ENCODE peak calls at places on chromosomes 16 and 17, in five cellular contexts. X is activated CD4-positive, alpha-beta T cell treated with anti-CD3 and anti-CD28 coated beads, Interleukin-2, amount 50 U/mL, for 24 hours; O is Karpas-422; J is tibial nerve; K is T-helper 17 cell. R is an unnamed sample.

GRCh38 chr16:29862383-29862883 is 593 bp downstream of the CDIPT start:
- DNase-seq in K (no peak), O (peak), J (no peak), X (no peak), R (no peak)

GRCh38 chr17:2792541-2793169 is 3.6 kb upstream of the RAP1GAP2 start:
- DNase-seq in J (no peak), K (peak), O (no peak), X (no peak), R (no peak)

GRCh38 chr17:17849863-17850373 is 13.1 kb upstream of the SREBF1 start:
- DNase-seq in O (peak), X (no peak), K (peak), J (peak), R (no peak)

GRCh38 chr16:50497592-50497991 is 50.6 kb upstream of the NKD1 start:
- DNase-seq in J (no peak), O (no peak), X (no peak), K (no peak), R (no peak)

GRCh38 chr16:8959921-8960787 is 3.6 kb downstream of the USP7 start:
- DNase-seq in X (no peak), J (no peak), O (no peak), K (no peak), R (no peak)

GRCh38 chr16:55136356-55136755 is 187.6 kb upstream of the IRX6 start:
- DNase-seq in J (no peak), O (no peak), K (no peak), X (no peak), R (no peak)

GRCh38 chr17:67891481-67892119 is 66.3 kb downstream of the BPTF start:
- DNase-seq in X (no peak), J (no peak), O (no peak), K (no peak), R (no peak)

GRCh38 chr16:4412159-4412558 is 4.2 kb downstream of the CORO7 start:
- DNase-seq in X (no peak), O (no peak), J (no peak), K (no peak), R (no peak)

GRCh38 chr16:27690604-27691003 is 140.7 kb downstream of the KATNIP start:
- DNase-seq in O (peak), K (no peak), J (no peak), X (no peak), R (no peak)

GRCh38 chr16:22813223-22813945 is 578 bp upstream of the HS3ST2 start:
- DNase-seq in X (no peak), O (no peak), K (no peak), J (no peak), R (peak)

GRCh38 chr17:65442250-65442649 is 119.2 kb downstream of the AXIN2 start:
- DNase-seq in O (no peak), J (no peak), K (no peak), X (no peak), R (no peak)

GRCh38 chr16:56305956-56306565 is 114.8 kb downstream of the GNAO1 start:
- DNase-seq in J (no peak), O (no peak), X (no peak), K (no peak), R (no peak)

GRCh38 chr17:72591500-72592241 is 470.9 kb downstream of the SOX9 start:
- DNase-seq in K (no peak), J (no peak), O (no peak), X (no peak), R (no peak)

GRCh38 chr16:87490091-87490798 is 2.6 kb downstream of the ZCCHC14 start:
- DNase-seq in X (no peak), K (no peak), J (no peak), O (no peak), R (no peak)

GRCh38 chr16:67015317-67015731 is 13.6 kb upstream of the CBFB start:
- DNase-seq in X (no peak), J (peak), O (no peak), K (no peak), R (peak)

GRCh38 chr16:720507-720989 is 398 bp upstream of the ANTKMT start:
- DNase-seq in J (no peak), O (peak), X (no peak), K (no peak), R (no peak)

GRCh38 chr17:78822552-78822951 is 18.1 kb downstream of the USP36 start:
- DNase-seq in J (no peak), X (no peak), O (no peak), K (no peak), R (no peak)

GRCh38 chr16:50047864-50048263 is 17.9 kb upstream of the HEATR3 start:
- DNase-seq in O (no peak), J (no peak), K (no peak), X (no peak), R (no peak)

GRCh38 chr17:62898239-62898864 is 67.7 kb upstream of the TANC2 start:
- DNase-seq in J (no peak), O (peak), K (no peak), X (no peak), R (no peak)

GRCh38 chr17:15884731-15885130 is 60.2 kb upstream of the ADORA2B start:
- DNase-seq in X (no peak), J (no peak), O (no peak), K (no peak), R (no peak)

GRCh38 chr16:49631521-49632041 is 224.3 kb downstream of the ZNF423 start:
- DNase-seq in O (no peak), K (no peak), X (no peak), J (no peak), R (no peak)

GRCh38 chr17:39027037-39027436 is 59.8 kb upstream of the FBXO47 start:
- DNase-seq in J (peak), O (no peak), X (no peak), K (no peak), R (peak)

GRCh38 chr16:53744449-53744848 is 40.5 kb downstream of the FTO start:
- DNase-seq in K (no peak), J (no peak), O (peak), X (no peak), R (no peak)

GRCh38 chr16:62720651-62721050 is 684.4 kb upstream of the CDH8 start:
- DNase-seq in X (no peak), J (no peak), O (no peak), K (no peak), R (no peak)

R was measured in suprapubic skin.